ENCODE peak calls at places on chromosomes 4 and X, in nine cellular contexts. V is GM12878, T is A549, C is breast epithelium, M is upper lobe of left lung, Y is esophagus squamous epithelium, Q is ovary, A is transverse colon, P is heart left ventricle. E is an unnamed sample.

GRCh38 chrX:43707812-43708548 is 51.9 kb downstream of the MAOA start:
- DNase-seq in P (peak), Y (no peak), T (no peak), M (no peak), V (no peak), A (peak), C (no peak), Q (peak), E (peak)

GRCh38 chr4:143308377-143308776 is 28.3 kb upstream of the GAB1 start:
- DNase-seq in P (no peak), A (no peak), C (no peak), Y (no peak), V (no peak), M (no peak), T (no peak), Q (no peak), E (no peak)

GRCh38 chr4:13921805-13922204 is 294.3 kb upstream of the BOD1L1 start:
- DNase-seq in V (no peak), Y (no peak), M (no peak), A (no peak), Q (no peak), T (no peak), C (no peak), P (no peak), E (no peak)

GRCh38 chr4:156686120-156686519 is 285.5 kb downstream of the PDGFC start:
- DNase-seq in T (no peak), Q (no peak), A (no peak), V (no peak), M (no peak), Y (no peak), C (no peak), P (no peak), E (no peak)

GRCh38 chr4:8580321-8581093 is at the start of gene GPR78:
- DNase-seq in M (peak), P (peak), C (no peak), Q (peak), A (peak), T (no peak), V (no peak), Y (no peak), E (peak)

GRCh38 chr4:72208421-72209075 is 176.7 kb downstream of the NPFFR2 start:
- DNase-seq in T (no peak), M (no peak), Q (no peak), Y (no peak), V (no peak), P (no peak), A (no peak), C (no peak), E (no peak)

GRCh38 chr4:107826427-107826980 is 1.8 kb downstream of the SGMS2 start:
- DNase-seq in A (peak), C (no peak), T (peak), M (no peak), V (no peak), Q (no peak), Y (no peak), P (no peak), E (no peak)

GRCh38 chrX:131854586-131854985 is 168.5 kb upstream of the STK26 start:
- DNase-seq in T (no peak), V (no peak), A (no peak), C (no peak), P (no peak), Y (no peak), Q (no peak), M (no peak), E (no peak)

GRCh38 chrX:1486749-1487361 is 34.1 kb upstream of the ASMTL start:
- DNase-seq in P (peak), V (no peak), A (no peak), T (no peak), C (no peak), Y (no peak), M (peak), Q (no peak), E (peak)

GRCh38 chrX:46686003-46686645 is 72.8 kb downstream of the SLC9A7 start:
- DNase-seq in A (peak), Q (no peak), T (no peak), M (no peak), V (no peak), P (peak), C (no peak), Y (no peak), E (peak)

GRCh38 chr4:90357117-90357710 is 230.0 kb downstream of the CCSER1 start:
- DNase-seq in A (no peak), Q (no peak), Y (no peak), M (no peak), C (no peak), T (peak), V (no peak), P (no peak), E (no peak)

GRCh38 chrX:38225093-38225492 is 4.4 kb upstream of the SRPX start:
- DNase-seq in Q (no peak), T (no peak), P (no peak), Y (no peak), A (no peak), V (no peak), M (no peak), C (no peak), E (no peak)

GRCh38 chr4:147754037-147754445 is 22.2 kb downstream of the ARHGAP10 start:
- DNase-seq in Y (no peak), P (no peak), T (peak), Q (no peak), M (no peak), C (no peak), V (no peak), A (no peak), E (no peak)

GRCh38 chr4:31370866-31371465 is 650.8 kb downstream of the PCDH7 start:
- DNase-seq in A (no peak), V (peak), Y (no peak), P (no peak), M (no peak), Q (no peak), C (no peak), T (peak), E (no peak)

GRCh38 chrX:63754860-63755579 is 30.0 kb downstream of the ARHGEF9 start:
- DNase-seq in A (peak), Y (peak), V (peak), Q (peak), M (peak), T (peak), C (peak), P (peak), E (peak)

GRCh38 chrX:63751481-63751880 is 33.5 kb downstream of the ARHGEF9 start:
- DNase-seq in C (no peak), A (no peak), T (no peak), V (no peak), Q (no peak), M (no peak), Y (no peak), P (no peak), E (no peak)

GRCh38 chrX:63754141-63754859 is 30.7 kb downstream of the ARHGEF9 start:
- DNase-seq in Q (no peak), A (no peak), P (no peak), Y (no peak), M (no peak), V (no peak), T (peak), C (no peak), E (no peak)

GRCh38 chrX:63750846-63751245 is 34.2 kb downstream of the ARHGEF9 start:
- DNase-seq in M (no peak), V (no peak), C (no peak), A (no peak), Q (no peak), T (no peak), P (no peak), Y (no peak), E (no peak)

GRCh38 chrX:63755892-63756291 is 29.1 kb downstream of the ARHGEF9 start:
- DNase-seq in Y (no peak), P (no peak), T (no peak), C (no peak), A (no peak), Q (no peak), V (no peak), M (no peak), E (no peak)
- H3K27ac ChIP-seq in Y (peak), P (peak), T (peak), C (peak), A (peak), Q (no peak), V (peak), M (no peak), E (peak)

GRCh38 chrX:129698150-129698549 is 40.6 kb upstream of the XPNPEP2 start:
- DNase-seq in M (no peak), C (no peak), Q (no peak), T (peak), V (no peak), A (no peak), Y (no peak), P (no peak), E (no peak)
- TF ChIP-seq POLR2A in M (no peak), C (no peak), Q (no peak), T (no peak), V (no peak), A (no peak), Y (no peak), P (no peak), E (no peak)

DNA sequence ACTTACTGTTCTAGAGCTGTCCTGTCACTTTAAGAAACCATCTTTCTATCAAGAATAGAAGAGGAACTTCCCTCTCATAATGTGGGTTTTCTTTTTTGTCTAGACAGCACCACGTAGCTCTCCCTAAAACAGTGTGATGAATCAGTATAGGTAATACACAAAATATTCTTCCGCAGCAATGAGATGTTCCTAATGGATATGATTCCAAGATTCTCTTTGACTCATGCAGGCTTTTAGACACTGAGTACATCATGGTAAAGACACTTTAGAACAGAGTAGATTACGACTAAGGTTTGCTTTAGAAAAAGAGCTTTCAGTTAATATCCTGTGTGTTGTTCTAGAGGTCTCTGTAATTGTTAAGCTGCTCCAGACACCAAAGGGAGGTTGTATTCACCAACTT is 69.8 kb downstream of the PTTG2 start:
- DNase-seq in A (no peak), C (no peak), Y (no peak), Q (no peak), T (no peak), M (no peak), V (no peak), P (no peak), E (no peak)
- H3K27ac ChIP-seq in A (no peak), C (peak), Y (no peak), Q (no peak), T (no peak), M (no peak), V (no peak), P (no peak), E (peak)

DNA sequence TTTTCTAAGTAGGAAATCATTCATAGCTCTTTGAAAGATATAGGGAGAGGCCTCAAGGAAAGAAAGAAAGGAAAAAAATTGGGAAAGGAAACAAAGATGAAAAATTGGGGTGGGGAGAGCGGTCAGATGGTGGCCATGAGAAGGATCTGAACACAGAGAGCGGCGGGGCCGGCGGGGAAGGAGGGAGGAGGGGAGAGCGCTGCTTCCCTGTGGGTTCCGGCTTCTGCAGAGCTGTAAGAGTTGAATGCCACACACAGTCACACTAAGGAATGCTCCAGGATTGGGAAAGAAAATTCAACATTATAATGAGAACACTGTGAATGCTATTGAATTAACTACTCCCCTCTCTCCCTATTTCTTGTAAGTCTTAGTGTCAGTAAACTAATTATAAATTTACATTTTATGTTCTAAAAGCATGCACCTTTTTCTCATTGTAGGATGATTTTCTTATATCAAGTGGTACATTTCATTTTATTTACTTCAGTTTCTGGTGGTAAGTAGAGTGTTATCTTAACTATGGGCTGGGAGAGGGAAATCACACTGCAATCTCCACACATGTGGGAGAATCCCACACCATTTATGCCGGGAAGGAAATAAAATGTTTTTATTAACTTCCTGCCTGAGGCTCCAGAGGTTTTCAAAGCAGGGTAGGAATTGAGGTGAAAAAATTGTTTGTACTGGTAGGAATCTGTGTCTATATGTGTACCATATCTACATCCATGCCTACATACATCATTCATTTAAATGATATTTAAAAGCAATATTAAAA is 894 bp downstream of the F11 start:
- DNase-seq in T (no peak), C (no peak), Q (no peak), M (peak), A (no peak), P (no peak), V (no peak), Y (no peak), E (no peak)
- TF ChIP-seq POLR2A in T (no peak), C (no peak), Q (no peak), M (no peak), A (no peak), P (no peak), V (no peak), Y (no peak), E (no peak)

GRCh38 chrX:154333837-154334271 is 38.3 kb downstream of the TKTL1 start:
- DNase-seq in A (no peak), Y (no peak), M (no peak), V (peak), P (no peak), Q (no peak), C (no peak), T (no peak), E (no peak)
- H3K27ac ChIP-seq in A (no peak), Y (no peak), M (no peak), V (peak), P (no peak), Q (no peak), C (no peak), T (no peak), E (no peak)